ENCODE peak calls at places on chromosomes 7 and 10, in four cellular contexts. One of them, this sample, is unnamed.

GRCh38 chr10:3887885-3888476 is 103.0 kb upstream of the KLF6 start:
- DNase-seq in K562: no peak
- DNase-seq in A549: peak
- DNase-seq in IMR-90: peak
- DNase-seq in this sample: no peak

GRCh38 chr10:87925570-87925969 is 62.1 kb downstream of the PTEN start:
- DNase-seq in K562: no peak
- DNase-seq in A549: no peak
- DNase-seq in IMR-90: no peak
- DNase-seq in this sample: no peak

GRCh38 chr10:53469383-53469782 is 696.8 kb upstream of the MBL2 start:
- DNase-seq in K562: no peak
- DNase-seq in A549: no peak
- DNase-seq in IMR-90: no peak
- DNase-seq in this sample: no peak

GRCh38 chr10:71713135-71714040 is 6.2 kb downstream of the C10orf105 start:
- DNase-seq in K562: peak
- DNase-seq in A549: no peak
- DNase-seq in IMR-90: peak
- DNase-seq in this sample: no peak

GRCh38 chr7:116447980-116448839 is 51.3 kb upstream of the CAV2 start:
- DNase-seq in K562: no peak
- DNase-seq in A549: no peak
- DNase-seq in IMR-90: no peak
- DNase-seq in this sample: no peak

GRCh38 chr10:58734116-58734515 is 221.4 kb downstream of the BICC1 start:
- DNase-seq in K562: no peak
- DNase-seq in A549: no peak
- DNase-seq in IMR-90: peak
- DNase-seq in this sample: no peak

GRCh38 chr7:47435889-47436312 is 146.0 kb downstream of the TNS3 start:
- DNase-seq in K562: peak
- DNase-seq in A549: peak
- DNase-seq in IMR-90: peak
- DNase-seq in this sample: peak

GRCh38 chr10:118915161-118915560 is 114.4 kb upstream of the NANOS1 start:
- DNase-seq in K562: no peak
- DNase-seq in A549: no peak
- DNase-seq in IMR-90: no peak
- DNase-seq in this sample: no peak

GRCh38 chr10:71963351-71963755 is 842 bp upstream of the CHST3 start:
- DNase-seq in K562: no peak
- DNase-seq in A549: no peak
- DNase-seq in IMR-90: no peak
- DNase-seq in this sample: no peak

GRCh38 chr10:23015021-23015707 is 80.2 kb upstream of the MSRB2 start:
- DNase-seq in K562: no peak
- DNase-seq in A549: no peak
- DNase-seq in IMR-90: no peak
- DNase-seq in this sample: no peak

GRCh38 chr7:113856010-113856409 is 62.8 kb downstream of the PPP1R3A start:
- DNase-seq in K562: no peak
- DNase-seq in A549: no peak
- DNase-seq in IMR-90: no peak
- DNase-seq in this sample: no peak

GRCh38 chr10:44382131-44382858 is 2.6 kb downstream of the CXCL12 start:
- DNase-seq in K562: no peak
- DNase-seq in A549: no peak
- DNase-seq in IMR-90: no peak
- DNase-seq in this sample: no peak

GRCh38 chr10:103692421-103693069 is 162.8 kb downstream of the SH3PXD2A start:
- DNase-seq in K562: peak
- DNase-seq in A549: no peak
- DNase-seq in IMR-90: no peak
- DNase-seq in this sample: no peak

GRCh38 chr10:120963053-120963533 is 111.9 kb downstream of the WDR11 start:
- DNase-seq in K562: no peak
- DNase-seq in A549: no peak
- DNase-seq in IMR-90: no peak
- DNase-seq in this sample: no peak

GRCh38 chr7:82263880-82264751 is 179.5 kb downstream of the CACNA2D1 start:
- DNase-seq in K562: no peak
- DNase-seq in A549: no peak
- DNase-seq in IMR-90: no peak
- DNase-seq in this sample: no peak

GRCh38 chr10:103546401-103546800 is 52.9 kb downstream of the NEURL1 start:
- DNase-seq in K562: no peak
- DNase-seq in A549: no peak
- DNase-seq in IMR-90: no peak
- DNase-seq in this sample: no peak

GRCh38 chr10:71260622-71261325 is 48.4 kb downstream of the UNC5B start:
- DNase-seq in K562: no peak
- DNase-seq in A549: no peak
- DNase-seq in IMR-90: peak
- DNase-seq in this sample: no peak

GRCh38 chr7:139852482-139852845 is 23.4 kb downstream of the TBXAS1 start:
- DNase-seq in K562: no peak
- DNase-seq in A549: no peak
- DNase-seq in IMR-90: no peak
- DNase-seq in this sample: peak

GRCh38 chr7:139854803-139855497 is 25.9 kb downstream of the TBXAS1 start:
- DNase-seq in K562: no peak
- DNase-seq in A549: no peak
- DNase-seq in IMR-90: no peak
- DNase-seq in this sample: no peak

GRCh38 chr7:139853576-139854511 is 24.8 kb downstream of the TBXAS1 start:
- DNase-seq in K562: no peak
- DNase-seq in A549: peak
- DNase-seq in IMR-90: peak
- DNase-seq in this sample: no peak

GRCh38 chr7:139850906-139851305 is 21.8 kb downstream of the TBXAS1 start:
- DNase-seq in K562: no peak
- DNase-seq in A549: no peak
- DNase-seq in IMR-90: no peak
- DNase-seq in this sample: no peak

GRCh38 chr7:139851770-139852481 is 22.9 kb downstream of the TBXAS1 start:
- DNase-seq in K562: no peak
- DNase-seq in A549: no peak
- DNase-seq in IMR-90: no peak
- DNase-seq in this sample: no peak
- TF ChIP-seq RFX5 in K562: no peak
- TF ChIP-seq RFX5 in A549: no peak
- TF ChIP-seq RFX5 in IMR-90: no peak
- TF ChIP-seq RFX5 in this sample: no peak

GRCh38 chr7:73638921-73639320 is 14.6 kb upstream of the MLXIPL start:
- DNase-seq in K562: no peak
- DNase-seq in A549: no peak
- DNase-seq in IMR-90: no peak
- DNase-seq in this sample: no peak
- TF ChIP-seq RFX5 in K562: no peak
- TF ChIP-seq RFX5 in A549: no peak
- TF ChIP-seq RFX5 in IMR-90: no peak
- TF ChIP-seq RFX5 in this sample: no peak

DNA sequence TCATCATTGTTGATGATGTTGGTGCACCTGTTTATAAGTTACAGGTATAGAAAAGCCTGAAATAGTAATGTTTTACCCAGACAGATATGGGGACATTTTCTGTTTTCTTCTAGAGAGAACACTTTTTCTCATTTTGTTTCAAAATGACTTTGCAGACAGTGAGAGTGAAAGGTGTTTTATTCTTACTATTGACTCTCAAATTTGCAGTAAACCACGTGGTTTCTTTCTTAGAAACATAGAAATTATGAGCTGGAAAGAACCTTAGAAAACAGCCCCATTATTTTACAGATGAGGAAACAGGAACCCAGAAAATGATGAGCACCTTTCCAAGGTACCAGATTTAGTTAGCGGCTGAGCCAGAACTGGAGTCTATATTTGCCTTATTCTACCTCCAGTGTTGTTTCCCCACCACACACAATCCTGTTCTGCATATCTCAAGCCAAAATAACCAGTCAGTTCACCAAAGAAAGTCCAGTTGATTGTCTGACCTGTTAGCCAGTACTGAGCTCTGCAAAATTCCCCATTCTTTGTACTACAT is 138.9 kb upstream of the AHR start:
- DNase-seq in K562: no peak
- DNase-seq in A549: no peak
- DNase-seq in IMR-90: no peak
- DNase-seq in this sample: no peak
- TF ChIP-seq RFX5 in K562: no peak
- TF ChIP-seq RFX5 in A549: no peak
- TF ChIP-seq RFX5 in IMR-90: no peak
- TF ChIP-seq RFX5 in this sample: no peak

GRCh38 chr7:138753611-138754010 is 44.2 kb upstream of the TMEM213 start:
- DNase-seq in K562: no peak
- DNase-seq in A549: no peak
- DNase-seq in IMR-90: no peak
- DNase-seq in this sample: no peak
- TF ChIP-seq RFX5 in K562: no peak
- TF ChIP-seq RFX5 in A549: no peak
- TF ChIP-seq RFX5 in IMR-90: no peak
- TF ChIP-seq RFX5 in this sample: no peak

GRCh38 chr7:155558961-155559360 is 12.6 kb upstream of the CNPY1 start:
- DNase-seq in K562: no peak
- DNase-seq in A549: no peak
- DNase-seq in IMR-90: no peak
- DNase-seq in this sample: no peak
- TF ChIP-seq RFX5 in K562: no peak
- TF ChIP-seq RFX5 in A549: no peak
- TF ChIP-seq RFX5 in IMR-90: no peak
- TF ChIP-seq RFX5 in this sample: no peak

GRCh38 chr10:73044378-73045285 is 52.0 kb downstream of the P4HA1 start:
- DNase-seq in K562: no peak
- DNase-seq in A549: peak
- DNase-seq in IMR-90: peak
- DNase-seq in this sample: no peak
- TF ChIP-seq RFX5 in K562: no peak
- TF ChIP-seq RFX5 in A549: no peak
- TF ChIP-seq RFX5 in IMR-90: no peak
- TF ChIP-seq RFX5 in this sample: no peak

DNA sequence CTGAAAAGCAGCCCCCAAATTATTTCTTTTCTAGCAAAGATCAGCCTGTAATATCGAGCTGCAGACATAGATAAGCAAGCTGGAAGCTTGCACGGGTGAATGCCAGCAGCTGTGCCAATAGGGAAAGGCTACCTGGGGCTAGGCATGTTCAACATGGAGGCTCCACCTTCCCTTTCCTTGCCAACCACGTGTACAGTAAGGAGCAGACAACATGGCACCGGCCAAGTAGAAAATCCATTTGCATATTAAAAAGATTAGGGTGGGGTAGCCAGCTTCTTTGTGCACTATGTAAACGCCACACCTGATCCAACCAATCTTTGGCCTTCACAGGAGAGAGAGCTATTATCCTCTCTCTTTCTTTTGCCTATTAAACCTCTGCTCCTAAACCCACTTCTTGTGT is 56.7 kb upstream of the SEPHS1 start:
- DNase-seq in K562: no peak
- DNase-seq in A549: no peak
- DNase-seq in IMR-90: no peak
- DNase-seq in this sample: no peak
- TF ChIP-seq RFX5 in K562: no peak
- TF ChIP-seq RFX5 in A549: no peak
- TF ChIP-seq RFX5 in IMR-90: no peak
- TF ChIP-seq RFX5 in this sample: no peak

DNA sequence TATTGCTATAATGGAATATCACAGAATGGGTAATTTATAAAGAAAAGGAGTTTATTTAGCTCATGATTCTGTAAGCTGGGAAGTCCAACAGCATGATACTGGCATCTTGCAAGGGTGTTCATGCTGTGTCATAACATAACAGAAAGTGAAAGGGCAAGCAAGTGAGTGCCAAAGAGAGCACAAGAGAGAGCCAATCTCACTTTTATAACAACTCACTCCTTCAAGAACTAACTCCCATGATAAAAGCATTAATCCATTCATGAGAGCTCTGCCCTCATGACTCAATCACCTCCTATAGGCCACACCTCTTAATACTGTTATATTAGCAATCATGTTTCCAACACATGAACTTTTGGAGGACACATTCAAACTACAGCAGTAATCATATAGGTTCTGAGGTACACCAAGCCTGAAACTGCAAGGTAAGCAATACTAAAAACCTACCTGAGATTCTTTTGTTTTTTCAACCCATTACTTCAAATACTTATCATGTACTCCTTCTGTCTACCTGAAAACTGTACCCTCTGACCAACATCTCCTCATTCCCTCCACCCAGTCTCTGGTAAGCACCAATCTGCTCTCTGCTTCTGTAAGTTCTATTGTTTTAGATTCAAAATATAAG is 219.7 kb downstream of the MTERF1 start:
- DNase-seq in K562: no peak
- DNase-seq in A549: no peak
- DNase-seq in IMR-90: no peak
- DNase-seq in this sample: no peak
- TF ChIP-seq RFX5 in K562: no peak
- TF ChIP-seq RFX5 in A549: no peak
- TF ChIP-seq RFX5 in IMR-90: no peak
- TF ChIP-seq RFX5 in this sample: no peak